ENCODE peak calls at places on chromosomes 11 and 22, in six cellular contexts. T is HepG2, U is SK-N-SH, W is H1, E is K562, H is GM12878. I is an unnamed sample.

GRCh38 chr11:91625495-91625894 is 599.1 kb upstream of the FAT3 start:
- DNase-seq in T (no peak), U (no peak), W (no peak), E (peak; percentile 5), H (no peak), I (no peak)

GRCh38 chr22:49734390-49734789 is 93.3 kb downstream of the BRD1 start:
- DNase-seq in T (no peak), U (no peak), W (no peak), E (no peak), H (no peak), I (no peak)

GRCh38 chr11:36508743-36509142 is 1.3 kb downstream of the TRAF6 start:
- DNase-seq in T (no peak), U (peak; percentile 12), W (no peak), E (no peak), H (no peak), I (no peak)

GRCh38 chr11:67538306-67538705 is 15.1 kb upstream of the CABP2 start:
- DNase-seq in T (no peak), U (no peak), W (no peak), E (no peak), H (no peak), I (no peak)

GRCh38 chr22:26385164-26385563 is 43.9 kb upstream of the ASPHD2 start:
- DNase-seq in T (no peak), U (no peak), W (no peak), E (no peak), H (no peak), I (no peak)

GRCh38 chr11:116499396-116500001 is 273.3 kb downstream of the BUD13 start:
- DNase-seq in T (peak; percentile 78), U (peak; percentile 67), W (peak; percentile 87), E (peak; percentile 72), H (no peak), I (peak; percentile 14)

GRCh38 chr22:39290724-39291161 is 28.7 kb downstream of the RPL3 start:
- DNase-seq in T (peak; percentile 56), U (no peak), W (no peak), E (no peak), H (no peak), I (no peak)

GRCh38 chr22:35842954-35843353 is 125.3 kb downstream of the APOL5 start:
- DNase-seq in T (peak; percentile 61), U (peak; percentile 49), W (no peak), E (peak; percentile 18), H (no peak), I (peak; percentile 14)

GRCh38 chr11:2097356-2097997 is 41.7 kb downstream of the IGF2 start:
- DNase-seq in T (peak; percentile 90), U (no peak), W (peak; percentile 33), E (no peak), H (no peak), I (no peak)

GRCh38 chr11:102730036-102730815 is 5.5 kb upstream of the MMP8 start:
- DNase-seq in T (no peak), U (no peak), W (no peak), E (no peak), H (no peak), I (no peak)

GRCh38 chr11:125345706-125346561 is 150.1 kb downstream of the FEZ1 start:
- DNase-seq in T (peak; percentile 15), U (peak; percentile 84), W (no peak), E (peak; percentile 69), H (no peak), I (no peak)

GRCh38 chr11:85718126-85718943 is 32.3 kb upstream of the CCDC89 start:
- DNase-seq in T (no peak), U (no peak), W (no peak), E (no peak), H (no peak), I (no peak)

GRCh38 chr11:80346660-80347059 is 905.8 kb upstream of the TENM4 start:
- DNase-seq in T (no peak), U (no peak), W (no peak), E (no peak), H (no peak), I (no peak)

GRCh38 chr22:37943471-37944198 is 9.8 kb downstream of the C22orf23 start:
- DNase-seq in T (no peak), U (no peak), W (no peak), E (no peak), H (no peak), I (no peak)

GRCh38 chr11:130578738-130579368 is 130.4 kb downstream of the ADAMTS15 start:
- DNase-seq in T (no peak), U (no peak), W (no peak), E (no peak), H (no peak), I (no peak)

GRCh38 chr22:17724678-17725464 is 49.4 kb downstream of the BID start:
- DNase-seq in T (no peak), U (no peak), W (no peak), E (no peak), H (no peak), I (no peak)

GRCh38 chr11:115264278-115264677 is 239.9 kb downstream of the CADM1 start:
- DNase-seq in T (no peak), U (no peak), W (no peak), E (no peak), H (no peak), I (no peak)

GRCh38 chr11:77771135-77771534 is 49.4 kb downstream of the RSF1 start:
- DNase-seq in T (no peak), U (no peak), W (no peak), E (no peak), H (no peak), I (no peak)
- H3K27ac ChIP-seq in T (no peak overlapping the region), U (no peak overlapping the region), W (no peak overlapping the region), E (no peak overlapping the region), H (no peak overlapping the region), I (no peak overlapping the region)

GRCh38 chr22:27581688-27582087 is 219.9 kb downstream of the MN1 start:
- DNase-seq in T (no peak), U (no peak), W (no peak), E (no peak), H (no peak), I (no peak)
- TF ChIP-seq GABPA in T (no peak), U (no peak), W (no peak), E (no peak), H (no peak), I (no peak)

DNA sequence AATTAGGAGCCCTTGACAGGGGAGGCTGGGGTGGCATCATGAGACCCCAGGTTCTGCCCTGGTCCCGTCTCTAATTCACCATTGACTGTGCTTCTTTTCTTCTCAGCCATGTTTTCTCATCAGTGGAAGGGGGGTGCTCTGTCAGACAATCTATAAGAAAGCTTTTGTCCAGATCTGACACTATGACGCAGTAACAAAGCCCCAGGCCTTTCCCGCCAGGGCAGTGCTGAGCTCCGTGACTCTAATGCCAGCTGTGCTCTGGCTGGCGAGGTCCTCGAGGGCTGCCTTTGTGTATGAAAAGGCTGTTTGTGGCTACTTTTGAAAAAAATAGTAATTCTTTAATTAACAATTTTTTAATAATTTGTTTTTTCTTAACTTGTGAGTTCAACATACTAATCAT is 3.2 kb downstream of the CD6 start:
- DNase-seq in T (no peak), U (peak; percentile 41), W (no peak), E (no peak), H (no peak), I (no peak)
- H3K27ac ChIP-seq in T (no peak overlapping the region), U (no peak overlapping the region), W (no peak overlapping the region), E (no peak overlapping the region), H (no peak overlapping the region), I (no peak overlapping the region)

DNA sequence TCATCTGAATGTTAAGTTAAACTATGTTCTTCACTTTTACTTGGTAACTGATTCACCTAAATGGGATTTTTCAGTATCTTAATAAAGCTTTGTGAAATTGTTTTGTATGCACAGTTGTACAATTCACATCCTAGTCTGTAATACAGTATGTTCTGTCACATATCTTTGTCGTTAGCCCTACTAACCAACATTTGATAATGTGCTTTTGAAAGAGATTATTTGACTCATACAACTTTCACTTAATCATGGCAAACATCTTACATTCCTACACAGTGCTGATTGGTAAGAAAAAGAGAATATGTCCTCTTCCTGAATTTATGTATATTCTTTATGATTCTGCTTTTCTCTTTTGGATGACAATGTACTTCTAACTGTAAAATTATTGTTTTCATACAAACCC is 234.5 kb downstream of the METTL15 start:
- DNase-seq in T (no peak), U (no peak), W (no peak), E (no peak), H (no peak), I (no peak)
- TF ChIP-seq GABPA in T (no peak), U (no peak), W (no peak), E (no peak), H (no peak), I (no peak)

DNA sequence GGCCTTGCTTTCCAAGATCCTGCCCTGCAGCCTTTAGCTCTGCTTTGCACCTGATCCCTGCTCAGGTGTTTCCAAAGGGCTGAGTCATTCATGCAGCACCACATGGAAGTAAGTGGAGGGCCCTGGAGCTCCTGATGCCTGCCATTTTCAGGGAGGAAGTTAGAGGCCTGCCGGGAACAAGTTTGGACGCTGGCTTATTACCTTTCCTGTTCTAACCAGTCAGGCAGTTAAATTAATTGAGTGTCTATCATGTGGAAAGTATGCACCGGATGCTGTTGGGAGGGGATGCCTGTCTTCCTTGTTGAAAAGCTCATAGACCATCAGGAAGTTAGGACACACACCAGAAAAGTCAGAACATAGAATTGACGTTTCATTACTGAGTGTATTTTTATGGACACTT is 73.7 kb upstream of the PLET1 start:
- DNase-seq in T (no peak), U (no peak), W (no peak), E (no peak), H (no peak), I (peak; percentile 18)
- H3K27ac ChIP-seq in T (no peak overlapping the region), U (no peak overlapping the region), W (no peak overlapping the region), E (no peak overlapping the region), H (no peak overlapping the region), I (no peak overlapping the region)

DNA sequence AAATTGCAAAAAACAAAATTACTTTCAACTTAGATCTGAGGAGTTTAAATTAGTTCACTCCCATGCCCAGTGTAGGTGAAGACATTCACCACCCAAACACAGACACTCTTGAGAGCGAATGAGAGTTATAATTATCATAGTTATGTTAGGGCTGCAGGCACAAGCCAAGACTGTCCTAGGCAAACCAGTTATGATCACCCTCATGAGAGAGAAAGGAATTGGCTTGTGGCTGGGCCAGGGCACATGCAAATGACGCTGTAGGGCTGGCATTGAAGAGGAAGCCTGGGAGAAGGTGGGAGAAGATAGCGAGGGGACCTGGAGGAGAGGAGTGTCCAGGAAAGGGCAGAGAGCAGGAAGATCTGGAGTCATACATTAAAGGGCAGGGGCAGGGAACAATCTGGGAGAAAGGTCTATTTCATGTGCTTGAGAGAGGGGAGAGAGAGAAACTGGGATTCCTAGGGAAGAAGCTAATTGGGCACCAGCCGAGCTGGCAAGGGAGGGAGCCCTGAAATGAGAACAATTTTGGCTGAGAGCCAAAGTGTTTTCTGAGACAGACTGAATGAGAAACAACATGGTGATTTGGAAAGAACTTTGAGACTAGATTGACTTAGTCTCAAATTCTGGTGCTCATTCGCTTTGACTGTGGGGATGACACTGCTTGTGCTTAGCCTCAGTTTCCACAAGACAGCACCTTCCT is 279.9 kb downstream of the KIRREL3 start:
- DNase-seq in T (no peak), U (no peak), W (no peak), E (no peak), H (no peak), I (no peak)
- TF ChIP-seq GABPA in T (no peak), U (no peak), W (no peak), E (no peak), H (no peak), I (no peak)

DNA sequence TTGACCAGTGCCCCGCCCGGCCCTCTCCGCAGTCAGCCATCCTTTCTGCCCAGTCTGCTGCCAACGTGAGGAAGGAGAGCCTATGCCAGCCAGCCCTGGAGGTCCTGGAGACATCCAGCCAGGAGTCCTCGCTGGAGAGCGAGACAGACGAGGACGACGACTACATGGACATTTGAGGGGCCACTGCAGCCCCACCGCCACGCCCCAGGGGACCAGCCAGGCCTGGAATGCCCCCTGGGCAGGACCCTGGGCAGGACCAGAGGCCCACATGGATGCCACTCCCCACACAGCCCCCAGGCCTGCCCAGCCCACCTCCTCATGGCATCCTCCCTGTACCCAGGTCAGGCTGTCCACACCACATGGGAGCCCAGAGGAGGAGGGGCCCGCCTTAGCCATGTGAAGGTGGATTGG is 3.3 kb upstream of the SUSD2 start:
- DNase-seq in T (no peak), U (no peak), W (no peak), E (no peak), H (no peak), I (no peak)
- H3K27ac ChIP-seq in T (no peak overlapping the region), U (no peak overlapping the region), W (no peak overlapping the region), E (no peak overlapping the region), H (no peak overlapping the region), I (no peak overlapping the region)